ENCODE peak calls at places on chromosomes 13 and 19, in eight cellular contexts. One of them, this sample, is unnamed.

GRCh38 chr19:18999896-19000620 is 33.3 kb downstream of the SUGP2 start:
- DNase-seq in neural crest cell: no peak
- DNase-seq in CD8-positive, alpha-beta memory T cell: no peak
- DNase-seq in ELR: peak
- DNase-seq in T-helper 2 cell: no peak
- DNase-seq in amniotic stem cell: no peak
- DNase-seq in heart right ventricle: no peak
- DNase-seq in psoas muscle: no peak
- DNase-seq in this sample: peak

GRCh38 chr19:408441-409005 is 424 bp downstream of the C2CD4C start:
- DNase-seq in neural crest cell: no peak
- DNase-seq in CD8-positive, alpha-beta memory T cell: no peak
- DNase-seq in ELR: no peak
- DNase-seq in T-helper 2 cell: no peak
- DNase-seq in amniotic stem cell: no peak
- DNase-seq in heart right ventricle: no peak
- DNase-seq in psoas muscle: peak
- DNase-seq in this sample: peak

GRCh38 chr13:34502011-34502410 is 440.1 kb upstream of the NBEA start:
- DNase-seq in neural crest cell: no peak
- DNase-seq in CD8-positive, alpha-beta memory T cell: no peak
- DNase-seq in ELR: no peak
- DNase-seq in T-helper 2 cell: no peak
- DNase-seq in amniotic stem cell: no peak
- DNase-seq in heart right ventricle: no peak
- DNase-seq in psoas muscle: no peak
- DNase-seq in this sample: no peak

GRCh38 chr13:110965038-110965754 is 50.3 kb upstream of the ANKRD10 start:
- DNase-seq in neural crest cell: no peak
- DNase-seq in CD8-positive, alpha-beta memory T cell: no peak
- DNase-seq in ELR: peak
- DNase-seq in T-helper 2 cell: no peak
- DNase-seq in amniotic stem cell: peak
- DNase-seq in heart right ventricle: no peak
- DNase-seq in psoas muscle: no peak
- DNase-seq in this sample: peak

GRCh38 chr19:36025541-36025940 is 7.1 kb downstream of the CLIP3 start:
- DNase-seq in neural crest cell: no peak
- DNase-seq in CD8-positive, alpha-beta memory T cell: no peak
- DNase-seq in ELR: no peak
- DNase-seq in T-helper 2 cell: no peak
- DNase-seq in amniotic stem cell: no peak
- DNase-seq in heart right ventricle: no peak
- DNase-seq in psoas muscle: no peak
- DNase-seq in this sample: no peak

GRCh38 chr13:111006508-111007031 is 91.7 kb upstream of the ANKRD10 start:
- DNase-seq in neural crest cell: no peak
- DNase-seq in CD8-positive, alpha-beta memory T cell: no peak
- DNase-seq in ELR: peak
- DNase-seq in T-helper 2 cell: no peak
- DNase-seq in amniotic stem cell: no peak
- DNase-seq in heart right ventricle: peak
- DNase-seq in psoas muscle: peak
- DNase-seq in this sample: no peak

GRCh38 chr19:33375760-33376159 is 2.3 kb downstream of the CEBPG start:
- DNase-seq in neural crest cell: no peak
- DNase-seq in CD8-positive, alpha-beta memory T cell: no peak
- DNase-seq in ELR: peak
- DNase-seq in T-helper 2 cell: no peak
- DNase-seq in amniotic stem cell: no peak
- DNase-seq in heart right ventricle: no peak
- DNase-seq in psoas muscle: no peak
- DNase-seq in this sample: peak

GRCh38 chr13:92097337-92097903 is 699.0 kb downstream of the GPC5 start:
- DNase-seq in neural crest cell: no peak
- DNase-seq in CD8-positive, alpha-beta memory T cell: no peak
- DNase-seq in ELR: no peak
- DNase-seq in T-helper 2 cell: no peak
- DNase-seq in amniotic stem cell: no peak
- DNase-seq in heart right ventricle: no peak
- DNase-seq in psoas muscle: no peak
- DNase-seq in this sample: peak

GRCh38 chr19:13150919-13151604 is 851 bp downstream of the IER2 start:
- DNase-seq in neural crest cell: no peak
- DNase-seq in CD8-positive, alpha-beta memory T cell: peak
- DNase-seq in ELR: peak
- DNase-seq in T-helper 2 cell: no peak
- DNase-seq in amniotic stem cell: no peak
- DNase-seq in heart right ventricle: no peak
- DNase-seq in psoas muscle: no peak
- DNase-seq in this sample: peak

GRCh38 chr19:33334271-33334670 is 31.9 kb upstream of the CEBPA start:
- DNase-seq in neural crest cell: no peak
- DNase-seq in CD8-positive, alpha-beta memory T cell: no peak
- DNase-seq in ELR: no peak
- DNase-seq in T-helper 2 cell: no peak
- DNase-seq in amniotic stem cell: no peak
- DNase-seq in heart right ventricle: no peak
- DNase-seq in psoas muscle: no peak
- DNase-seq in this sample: no peak

GRCh38 chr19:13016628-13017305 is 21.5 kb downstream of the NFIX start:
- DNase-seq in neural crest cell: no peak
- DNase-seq in CD8-positive, alpha-beta memory T cell: no peak
- DNase-seq in ELR: no peak
- DNase-seq in T-helper 2 cell: no peak
- DNase-seq in amniotic stem cell: no peak
- DNase-seq in heart right ventricle: no peak
- DNase-seq in psoas muscle: no peak
- DNase-seq in this sample: no peak

GRCh38 chr19:11375143-11375948 is 880 bp downstream of the SWSAP1 start:
- DNase-seq in neural crest cell: no peak
- DNase-seq in CD8-positive, alpha-beta memory T cell: peak
- DNase-seq in ELR: no peak
- DNase-seq in T-helper 2 cell: peak
- DNase-seq in amniotic stem cell: no peak
- DNase-seq in heart right ventricle: peak
- DNase-seq in psoas muscle: peak
- DNase-seq in this sample: peak

GRCh38 chr13:75628811-75629210 is 7.3 kb upstream of the LMO7 start:
- DNase-seq in neural crest cell: no peak
- DNase-seq in CD8-positive, alpha-beta memory T cell: no peak
- DNase-seq in ELR: no peak
- DNase-seq in T-helper 2 cell: no peak
- DNase-seq in amniotic stem cell: no peak
- DNase-seq in heart right ventricle: no peak
- DNase-seq in psoas muscle: no peak
- DNase-seq in this sample: no peak

GRCh38 chr19:28465317-28466086 is 747.4 kb downstream of the UQCRFS1 start:
- DNase-seq in neural crest cell: no peak
- DNase-seq in CD8-positive, alpha-beta memory T cell: no peak
- DNase-seq in ELR: peak
- DNase-seq in T-helper 2 cell: no peak
- DNase-seq in amniotic stem cell: no peak
- DNase-seq in heart right ventricle: no peak
- DNase-seq in psoas muscle: no peak
- DNase-seq in this sample: no peak

GRCh38 chr19:20840371-20840770 is 64.3 kb downstream of the ZNF66 start:
- DNase-seq in neural crest cell: no peak
- DNase-seq in CD8-positive, alpha-beta memory T cell: no peak
- DNase-seq in ELR: peak
- DNase-seq in T-helper 2 cell: no peak
- DNase-seq in amniotic stem cell: no peak
- DNase-seq in heart right ventricle: no peak
- DNase-seq in psoas muscle: no peak
- DNase-seq in this sample: peak

GRCh38 chr19:792361-792885 is 4.8 kb upstream of the PTBP1 start:
- DNase-seq in neural crest cell: no peak
- DNase-seq in CD8-positive, alpha-beta memory T cell: no peak
- DNase-seq in ELR: no peak
- DNase-seq in T-helper 2 cell: no peak
- DNase-seq in amniotic stem cell: no peak
- DNase-seq in heart right ventricle: no peak
- DNase-seq in psoas muscle: no peak
- DNase-seq in this sample: no peak

GRCh38 chr19:48364564-48365363 is 597 bp downstream of the SYNGR4 start:
- DNase-seq in neural crest cell: no peak
- DNase-seq in CD8-positive, alpha-beta memory T cell: no peak
- DNase-seq in ELR: no peak
- DNase-seq in T-helper 2 cell: no peak
- DNase-seq in amniotic stem cell: no peak
- DNase-seq in heart right ventricle: no peak
- DNase-seq in psoas muscle: no peak
- DNase-seq in this sample: no peak

GRCh38 chr13:111380431-111380830 is 60.0 kb downstream of the TEX29 start:
- DNase-seq in neural crest cell: no peak
- DNase-seq in CD8-positive, alpha-beta memory T cell: no peak
- DNase-seq in ELR: no peak
- DNase-seq in T-helper 2 cell: no peak
- DNase-seq in amniotic stem cell: no peak
- DNase-seq in heart right ventricle: no peak
- DNase-seq in psoas muscle: peak
- DNase-seq in this sample: no peak

GRCh38 chr19:5076440-5077208 is 107.7 kb downstream of the KDM4B start:
- DNase-seq in neural crest cell: no peak
- DNase-seq in CD8-positive, alpha-beta memory T cell: no peak
- DNase-seq in ELR: no peak
- DNase-seq in T-helper 2 cell: no peak
- DNase-seq in amniotic stem cell: no peak
- DNase-seq in heart right ventricle: no peak
- DNase-seq in psoas muscle: peak
- DNase-seq in this sample: no peak

GRCh38 chr13:97621631-97622030 is 187.7 kb downstream of the RAP2A start:
- DNase-seq in neural crest cell: peak
- DNase-seq in CD8-positive, alpha-beta memory T cell: no peak
- DNase-seq in ELR: no peak
- DNase-seq in T-helper 2 cell: no peak
- DNase-seq in amniotic stem cell: no peak
- DNase-seq in heart right ventricle: no peak
- DNase-seq in psoas muscle: no peak
- DNase-seq in this sample: no peak

GRCh38 chr13:50410921-50411712 is 395.9 kb downstream of the KCNRG start:
- DNase-seq in neural crest cell: no peak
- DNase-seq in CD8-positive, alpha-beta memory T cell: no peak
- DNase-seq in ELR: peak
- DNase-seq in T-helper 2 cell: no peak
- DNase-seq in amniotic stem cell: peak
- DNase-seq in heart right ventricle: no peak
- DNase-seq in psoas muscle: no peak
- DNase-seq in this sample: peak

GRCh38 chr19:53907690-53908089 is 1.4 kb upstream of the CACNG7 start:
- DNase-seq in neural crest cell: no peak
- DNase-seq in CD8-positive, alpha-beta memory T cell: no peak
- DNase-seq in ELR: no peak
- DNase-seq in T-helper 2 cell: no peak
- DNase-seq in amniotic stem cell: no peak
- DNase-seq in heart right ventricle: no peak
- DNase-seq in psoas muscle: peak
- DNase-seq in this sample: no peak

GRCh38 chr19:45161715-45162463 is 1.1 kb upstream of the NKPD1 start:
- DNase-seq in neural crest cell: peak
- DNase-seq in CD8-positive, alpha-beta memory T cell: no peak
- DNase-seq in ELR: peak
- DNase-seq in T-helper 2 cell: no peak
- DNase-seq in amniotic stem cell: no peak
- DNase-seq in heart right ventricle: no peak
- DNase-seq in psoas muscle: peak
- DNase-seq in this sample: peak

This sample was measured in RKO.